ENCODE peak calls at places on chromosomes 13 and 19, in ten cellular contexts. I is left colon; W is T-helper 2 cell; L is tibial artery; G is choroid plexus epithelial cell; J is stimulated activated CD4-positive, alpha-beta T cell treated with anti-CD3 and anti-CD28 coated beads, Interleukin-1b, Interleukin-23, amount 100 ng/mL, for 4 hours; K is stimulated activated CD8-positive, alpha-beta memory T cell treated with anti-CD3 and anti-CD28 coated beads, Interleukin-4, amount 100 ng/mL, for 1 hour; B is GF-D8; F is GM18507; C is astrocyte of the cerebellum. E is an unnamed sample.

GRCh38 chr19:2342656-2343288 is 14.3 kb downstream of the SPPL2B start:
- DNase-seq in F (no peak), W (no peak), G (no peak), L (no peak), B (no peak), C (no peak), I (no peak), J (no peak), K (no peak), E (no peak)

GRCh38 chr19:46639356-46640061 is 3.5 kb upstream of the GNG8 start:
- DNase-seq in K (no peak), G (peak; percentile 52), W (no peak), B (no peak), F (no peak), J (no peak), C (no peak), L (no peak), I (peak; percentile 73), E (peak; percentile 54)

GRCh38 chr19:28465317-28466086 is 747.4 kb downstream of the UQCRFS1 start:
- DNase-seq in G (peak; percentile 44), I (no peak), B (no peak), C (no peak), J (no peak), L (no peak), W (no peak), K (no peak), F (no peak), E (no peak)

GRCh38 chr19:5624154-5624663 is 1.3 kb downstream of the SAFB start:
- DNase-seq in W (no peak), L (no peak), J (no peak), G (peak; percentile 60), F (no peak), K (no peak), I (peak; percentile 47), B (no peak), C (peak; percentile 15), E (peak; percentile 63)

GRCh38 chr19:5111051-5111450 is 142.1 kb downstream of the KDM4B start:
- DNase-seq in C (no peak), J (no peak), W (no peak), I (no peak), L (no peak), G (no peak), B (no peak), F (no peak), K (no peak), E (no peak)

GRCh38 chr13:42363941-42364612 is 92.1 kb downstream of the AKAP11 start:
- DNase-seq in W (no peak), J (no peak), G (peak; percentile 71), F (no peak), C (no peak), L (no peak), K (no peak), I (no peak), B (no peak), E (peak; percentile 70)

GRCh38 chr13:97945342-97945741 is 8.1 kb upstream of the IPO5 start:
- DNase-seq in K (no peak), C (no peak), G (peak; percentile 44), B (no peak), W (no peak), F (no peak), L (no peak), J (no peak), I (no peak), E (peak; percentile 72)

GRCh38 chr13:76836311-76836710 is 49.9 kb downstream of the KCTD12 start:
- DNase-seq in F (no peak), W (no peak), L (no peak), J (no peak), C (peak; percentile 34), B (no peak), G (no peak), K (no peak), I (no peak), E (peak; percentile 31)

GRCh38 chr19:32318884-32319520 is 26.4 kb upstream of the ZNF507 start:
- DNase-seq in C (no peak), G (peak; percentile 5), B (no peak), F (no peak), W (no peak), L (no peak), K (no peak), I (no peak), J (no peak), E (no peak)

GRCh38 chr13:30463820-30464495 is 1.8 kb downstream of the HMGB1 start:
- DNase-seq in W (peak; percentile 57), G (peak; percentile 71), F (no peak), C (no peak), B (peak; percentile 35), K (peak; percentile 27), I (peak; percentile 61), J (peak; percentile 61), L (peak; percentile 81), E (peak; percentile 71)